ENCODE peak calls at places on chromosomes 6 and 20, in six cellular contexts. One of them, this sample, is unnamed.

GRCh38 chr6:70270287-70271005 is 32.4 kb downstream of the COL9A1 start:
- DNase-seq in progenitor cell of endocrine pancreas: no peak
- DNase-seq in iPS-NIHi11: no peak
- DNase-seq in amniotic stem cell: no peak
- DNase-seq in mesendoderm: peak
- DNase-seq in ELR: no peak
- DNase-seq in this sample: no peak

GRCh38 chr6:31574106-31575061 is 981 bp upstream of the TNF start:
- DNase-seq in ELR: no peak
- DNase-seq in progenitor cell of endocrine pancreas: no peak
- DNase-seq in iPS-NIHi11: no peak
- DNase-seq in mesendoderm: peak
- DNase-seq in amniotic stem cell: no peak
- DNase-seq in this sample: no peak

GRCh38 chr20:40807094-40807623 is 118.1 kb upstream of the MAFB start:
- DNase-seq in amniotic stem cell: no peak
- DNase-seq in ELR: no peak
- DNase-seq in iPS-NIHi11: no peak
- DNase-seq in progenitor cell of endocrine pancreas: no peak
- DNase-seq in mesendoderm: no peak
- DNase-seq in this sample: no peak

GRCh38 chr6:819122-819521 is 126.2 kb upstream of the EXOC2 start:
- DNase-seq in iPS-NIHi11: no peak
- DNase-seq in ELR: no peak
- DNase-seq in mesendoderm: no peak
- DNase-seq in amniotic stem cell: no peak
- DNase-seq in progenitor cell of endocrine pancreas: no peak
- DNase-seq in this sample: peak

GRCh38 chr6:28985396-28986164 is 19.5 kb downstream of the ZNF311 start:
- DNase-seq in iPS-NIHi11: peak
- DNase-seq in progenitor cell of endocrine pancreas: peak
- DNase-seq in amniotic stem cell: peak
- DNase-seq in ELR: peak
- DNase-seq in mesendoderm: peak
- DNase-seq in this sample: peak

GRCh38 chr6:136628996-136629395 is 78.8 kb upstream of the MAP7 start:
- DNase-seq in amniotic stem cell: no peak
- DNase-seq in ELR: peak
- DNase-seq in mesendoderm: no peak
- DNase-seq in progenitor cell of endocrine pancreas: no peak
- DNase-seq in iPS-NIHi11: no peak
- DNase-seq in this sample: no peak

GRCh38 chr6:139020689-139021088 is 7.9 kb upstream of the ABRACL start:
- DNase-seq in progenitor cell of endocrine pancreas: no peak
- DNase-seq in iPS-NIHi11: no peak
- DNase-seq in amniotic stem cell: no peak
- DNase-seq in mesendoderm: no peak
- DNase-seq in ELR: no peak
- DNase-seq in this sample: peak

GRCh38 chr6:139820191-139820590 is 445.7 kb upstream of the CITED2 start:
- DNase-seq in iPS-NIHi11: no peak
- DNase-seq in mesendoderm: no peak
- DNase-seq in ELR: peak
- DNase-seq in progenitor cell of endocrine pancreas: no peak
- DNase-seq in amniotic stem cell: peak
- DNase-seq in this sample: no peak

GRCh38 chr6:125983246-125983945 is 2.9 kb upstream of the TRMT11 start:
- DNase-seq in mesendoderm: no peak
- DNase-seq in progenitor cell of endocrine pancreas: no peak
- DNase-seq in amniotic stem cell: no peak
- DNase-seq in iPS-NIHi11: no peak
- DNase-seq in ELR: peak
- DNase-seq in this sample: no peak

GRCh38 chr6:83490177-83490576 is 22.2 kb upstream of the PRSS35 start:
- DNase-seq in iPS-NIHi11: no peak
- DNase-seq in mesendoderm: no peak
- DNase-seq in progenitor cell of endocrine pancreas: no peak
- DNase-seq in amniotic stem cell: no peak
- DNase-seq in ELR: no peak
- DNase-seq in this sample: no peak

GRCh38 chr6:123771126-123771525 is 32.5 kb upstream of the NKAIN2 start:
- DNase-seq in mesendoderm: peak
- DNase-seq in ELR: no peak
- DNase-seq in progenitor cell of endocrine pancreas: no peak
- DNase-seq in amniotic stem cell: no peak
- DNase-seq in iPS-NIHi11: no peak
- DNase-seq in this sample: peak

GRCh38 chr6:37602360-37602759 is 95.3 kb downstream of the MDGA1 start:
- DNase-seq in progenitor cell of endocrine pancreas: no peak
- DNase-seq in ELR: peak
- DNase-seq in iPS-NIHi11: no peak
- DNase-seq in amniotic stem cell: no peak
- DNase-seq in mesendoderm: no peak
- DNase-seq in this sample: no peak

GRCh38 chr6:24936641-24937317 is 1.0 kb upstream of the RIPOR2 start:
- DNase-seq in amniotic stem cell: no peak
- DNase-seq in iPS-NIHi11: no peak
- DNase-seq in ELR: no peak
- DNase-seq in mesendoderm: no peak
- DNase-seq in progenitor cell of endocrine pancreas: no peak
- DNase-seq in this sample: no peak

This sample was measured in Caco-2.